ENCODE peak calls at places on chromosomes 2 and 18, in four cellular contexts. J, A, E and P are unnamed samples.

GRCh38 chr2:144111443-144111842 is 408.5 kb downstream of the ZEB2 start:
- DNase-seq in E (no peak), A (peak; percentile 90), J (no peak), P (no peak)

GRCh38 chr2:85791704-85792565 is 38.1 kb downstream of the ATOH8 start:
- DNase-seq in E (no peak), A (no peak), J (no peak), P (no peak)

GRCh38 chr18:54769526-54770464 is 58.5 kb upstream of the RAB27B start:
- DNase-seq in J (no peak), E (no peak), A (peak; percentile 70), P (no peak)

GRCh38 chr18:66271927-66272326 is 332.0 kb downstream of the CDH19 start:
- DNase-seq in J (peak; percentile 95), A (no peak), E (peak; percentile 84), P (peak; percentile 70)

GRCh38 chr2:172870396-172870795 is 134.8 kb downstream of the RAPGEF4 start:
- DNase-seq in A (no peak), E (no peak), J (no peak), P (no peak)

GRCh38 chr2:64036343-64036742 is 17.1 kb upstream of the VPS54 start:
- DNase-seq in E (no peak), A (peak; percentile 89), J (no peak), P (no peak)

GRCh38 chr2:167144179-167144898 is 256.1 kb downstream of the XIRP2 start:
- DNase-seq in J (no peak), E (no peak), A (peak; percentile 71), P (no peak)

GRCh38 chr2:40554665-40555294 is 102.9 kb upstream of the SLC8A1 start:
- DNase-seq in E (peak; percentile 66), A (peak; percentile 38), J (peak; percentile 76), P (peak; percentile 88)

GRCh38 chr18:79542876-79543750 is 136.5 kb upstream of the CTDP1 start:
- DNase-seq in E (peak; percentile 12), A (no peak), J (no peak), P (no peak)

GRCh38 chr18:36094431-36094830 is 27.1 kb upstream of the RPRD1A start:
- DNase-seq in E (no peak), J (no peak), A (no peak), P (no peak)

GRCh38 chr2:75561566-75562512 is 1.1 kb upstream of the EVA1A start:
- DNase-seq in J (no peak), E (no peak), A (peak; percentile 55), P (no peak)

GRCh38 chr18:54220406-54220805 is 4.1 kb downstream of the MBD2 start:
- DNase-seq in A (no peak), J (no peak), E (no peak), P (no peak)

GRCh38 chr2:238239552-238239871 is 326 bp downstream of the HES6 start:
- DNase-seq in J (no peak), A (no peak), E (no peak), P (no peak)

GRCh38 chr18:6257950-6258349 is 156.8 kb downstream of the L3MBTL4 start:
- DNase-seq in J (peak; percentile 53), E (peak; percentile 53), A (no peak), P (no peak)

GRCh38 chr2:179581605-179582004 is 279.8 kb downstream of the ZNF385B start:
- DNase-seq in E (no peak), J (peak; percentile 21), A (no peak), P (no peak)

GRCh38 chr18:79333046-79333445 is 62.7 kb upstream of the NFATC1 start:
- DNase-seq in A (no peak), E (no peak), J (no peak), P (no peak)

GRCh38 chr2:9638532-9638931 is 7.7 kb upstream of the YWHAQ start:
- DNase-seq in A (peak; percentile 97), E (no peak), J (no peak), P (no peak)

GRCh38 chr2:75522543-75523312 is 38.0 kb downstream of the EVA1A start:
- DNase-seq in A (no peak), J (peak; percentile 7), E (no peak), P (no peak)

GRCh38 chr18:61854578-61854977 is 38.2 kb downstream of the RNF152 start:
- DNase-seq in E (no peak), A (peak; percentile 86), J (no peak), P (no peak)

GRCh38 chr2:174350018-174350417 is 15.3 kb downstream of the SP9 start:
- DNase-seq in E (no peak), J (peak; percentile 45), A (peak; percentile 22), P (no peak)

GRCh38 chr2:222907048-222907447 is 46.2 kb downstream of the ACSL3 start:
- DNase-seq in A (no peak), E (no peak), J (no peak), P (no peak)

GRCh38 chr2:69801745-69802144 is 27.7 kb upstream of the GMCL1 start:
- DNase-seq in J (no peak), A (no peak), E (no peak), P (no peak)

GRCh38 chr2:168519534-168520308 is 63.6 kb downstream of the CERS6 start:
- DNase-seq in E (no peak), J (no peak), A (no peak), P (no peak)

GRCh38 chr2:32357545-32358482 is 991 bp downstream of the BIRC6 start:
- DNase-seq in J (peak; percentile 70), A (peak; percentile 31), E (peak; percentile 50), P (peak; percentile 71)

GRCh38 chr18:49812321-49813070 is 837 bp downstream of the ACAA2 start:
- DNase-seq in A (peak; percentile 15), J (no peak), E (no peak), P (no peak)

GRCh38 chr18:46668135-46668534 is 11.1 kb upstream of the LOXHD1 start:
- DNase-seq in A (no peak), J (no peak), E (no peak), P (no peak)

GRCh38 chr2:217108086-217108485 is 248.2 kb upstream of the TNP1 start:
- DNase-seq in E (no peak), A (no peak), J (no peak), P (no peak)

GRCh38 chr2:131493199-131494018 is 1.2 kb upstream of the MZT2A start:
- DNase-seq in E (no peak), A (no peak), J (peak; percentile 34), P (no peak)

GRCh38 chr2:173828189-173829157 is 136.7 kb downstream of the SP3 start:
- DNase-seq in J (no peak), E (no peak), A (peak; percentile 52), P (no peak)

GRCh38 chr2:31318360-31319336 is 84.7 kb downstream of the EHD3 start:
- DNase-seq in E (no peak), J (no peak), A (peak; percentile 86), P (no peak)
- H2BK15ac ChIP-seq in E (no peak overlapping the region), J (no peak overlapping the region), A (no peak overlapping the region), P (no peak overlapping the region)

GRCh38 chr2:147843421-147843863 is 1.4 kb upstream of the ACVR2A start:
- DNase-seq in J (no peak), A (no peak), E (no peak), P (no peak)
- H2BK15ac ChIP-seq in J (no peak overlapping the region), A (no peak overlapping the region), E (no peak overlapping the region), P (no peak overlapping the region)

GRCh38 chr2:106181064-106181463 is 13.0 kb downstream of the UXS1 start:
- DNase-seq in J (no peak), E (no peak), A (no peak), P (no peak)
- H2BK15ac ChIP-seq in J (no peak overlapping the region), E (no peak overlapping the region), A (no peak overlapping the region), P (no peak overlapping the region)

GRCh38 chr2:111711270-111711669 is 172.7 kb downstream of the ANAPC1 start:
- DNase-seq in E (no peak), A (no peak), J (no peak), P (no peak)

GRCh38 chr2:111712361-111712760 is 171.6 kb downstream of the ANAPC1 start:
- DNase-seq in E (no peak), A (no peak), J (no peak), P (no peak)

GRCh38 chr2:111712940-111713339 is 171.1 kb downstream of the ANAPC1 start:
- DNase-seq in E (no peak), A (no peak), J (no peak), P (no peak)

GRCh38 chr2:111716901-111717635 is 166.9 kb downstream of the ANAPC1 start:
- DNase-seq in E (no peak), A (no peak), J (no peak), P (no peak)

DNA sequence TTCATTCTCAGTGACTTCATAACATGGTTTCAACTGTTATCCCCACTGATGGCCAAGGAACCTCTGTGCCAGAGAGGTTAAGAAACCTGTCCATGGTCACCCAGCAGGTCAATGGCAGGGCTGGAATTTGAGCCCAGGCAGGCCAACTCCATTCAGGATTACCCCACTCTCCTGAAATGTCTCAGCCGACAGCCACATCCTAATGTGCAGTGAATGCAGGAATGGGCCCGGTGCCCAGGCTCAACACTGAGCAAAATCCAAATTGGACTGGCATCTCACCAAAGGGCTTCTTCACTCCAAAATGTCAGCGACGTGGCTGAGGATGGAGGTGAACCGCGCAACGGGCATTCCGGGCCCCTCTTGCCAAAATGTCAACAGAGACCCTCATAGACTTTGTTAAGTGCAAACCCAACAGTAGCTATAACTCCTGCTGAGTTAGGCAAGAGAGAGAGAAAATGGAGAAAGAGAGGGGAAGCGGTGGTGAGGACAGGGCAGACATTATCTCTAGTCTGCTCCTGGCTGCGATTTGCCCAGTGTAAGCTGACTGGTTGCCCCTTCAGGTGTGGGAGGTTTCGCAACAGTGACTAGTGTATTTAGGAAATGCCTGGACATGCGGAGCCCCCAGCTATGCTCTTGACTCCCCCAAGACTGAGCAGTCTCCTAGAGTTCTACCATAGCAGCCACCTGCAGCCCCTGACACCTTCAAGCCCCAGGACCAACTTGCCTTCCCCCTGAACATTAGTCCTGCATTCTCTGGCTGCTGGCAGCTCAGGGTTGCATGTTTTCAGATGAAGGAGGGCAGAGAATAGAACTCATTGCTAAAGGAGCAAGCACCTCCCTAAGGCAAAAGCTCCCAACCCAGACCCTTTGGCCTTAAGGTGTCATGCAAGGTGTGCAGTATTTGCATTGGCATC is 167.7 kb downstream of the ANAPC1 start:
- DNase-seq in J (no peak), A (no peak), E (no peak), P (no peak)
- H2BK15ac ChIP-seq in J (no peak overlapping the region), A (no peak overlapping the region), E (no peak overlapping the region), P (no peak overlapping the region)

DNA sequence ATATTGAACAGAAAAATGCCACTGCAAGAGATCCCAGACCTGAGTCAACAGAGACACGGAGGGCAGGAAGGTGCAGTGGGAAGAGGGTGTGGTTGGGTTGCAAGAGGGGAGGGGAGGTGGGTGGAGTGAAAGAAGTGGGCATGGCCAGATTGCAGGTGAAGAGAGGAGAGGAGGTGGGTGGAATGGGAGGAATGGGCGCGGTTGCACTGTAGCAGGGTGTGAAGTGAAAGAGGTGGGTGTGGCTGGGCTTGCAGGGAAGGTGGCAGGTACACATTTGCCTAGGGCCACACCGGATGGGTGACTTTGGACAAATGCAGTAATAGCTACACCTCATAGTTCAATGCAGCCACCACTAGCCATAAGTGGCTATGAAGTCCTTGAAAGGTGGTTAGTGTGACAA is 71.1 kb downstream of the DOCK10 start:
- DNase-seq in E (peak; percentile 85), A (no peak), J (peak; percentile 45), P (peak; percentile 17)
- H2BK15ac ChIP-seq in E (no peak overlapping the region), A (no peak overlapping the region), J (no peak overlapping the region), P (no peak overlapping the region)

GRCh38 chr2:239747274-239747673 is 277.9 kb downstream of the NDUFA10 start:
- DNase-seq in J (no peak), A (no peak), E (no peak), P (no peak)
- H2BK15ac ChIP-seq in J (no peak overlapping the region), A (no peak overlapping the region), E (no peak overlapping the region), P (no peak overlapping the region)